ENCODE peak calls at places on chromosomes 13 and 19, in six cellular contexts. D is IMR-90, P is mesenchymal stem cell, X is H1, M is neuronal stem cell, I is trophoblast cell. T is an unnamed sample.
A peak's percentile ranks its signal among the peaks of the same experiment; 100 is the strongest.

GRCh38 chr19:49570138-49570856 is 10.1 kb downstream of the NOSIP start:
- DNase-seq in P (peak; percentile 87), X (no peak), I (peak; percentile 72), D (peak; percentile 84), M (peak; percentile 87), T (peak; percentile 73)

GRCh38 chr13:30108913-30109237 is 198.5 kb downstream of the KATNAL1 start:
- DNase-seq in P (no peak), D (no peak), M (no peak), X (no peak), I (peak; percentile 93), T (no peak)

GRCh38 chr13:25848822-25849740 is 202.7 kb downstream of the SHISA2 start:
- DNase-seq in P (no peak), M (no peak), I (no peak), D (no peak), X (no peak), T (no peak)

GRCh38 chr19:38196948-38197656 is 26.9 kb downstream of the DPF1 start:
- DNase-seq in D (no peak), X (no peak), P (no peak), M (no peak), I (no peak), T (peak; percentile 22)

GRCh38 chr19:35265126-35265995 is 3.4 kb upstream of the USF2 start:
- DNase-seq in D (no peak), I (no peak), M (no peak), X (no peak), P (no peak), T (peak; percentile 22)

GRCh38 chr19:50312967-50313811 is 16.0 kb downstream of the KCNC3 start:
- DNase-seq in M (no peak), D (no peak), X (no peak), P (no peak), I (no peak), T (no peak)

GRCh38 chr13:41751277-41751676 is 209.6 kb downstream of the VWA8 start:
- DNase-seq in M (no peak), D (peak; percentile 63), I (no peak), P (peak; percentile 68), X (no peak), T (no peak)

GRCh38 chr19:16088351-16088984 is 12.2 kb downstream of the TPM4 start:
- DNase-seq in D (no peak), M (no peak), I (no peak), P (no peak), X (no peak), T (no peak)

GRCh38 chr13:22018297-22019210 is 347.7 kb downstream of the FGF9 start:
- DNase-seq in P (no peak), M (no peak), X (no peak), I (peak; percentile 76), D (no peak), T (no peak)

GRCh38 chr19:43797118-43797517 is 5.1 kb downstream of the LYPD5 start:
- DNase-seq in D (no peak), X (no peak), M (no peak), I (no peak), P (no peak), T (no peak)

GRCh38 chr13:30895773-30896172 is 10.3 kb upstream of the MEDAG start:
- DNase-seq in M (no peak), P (peak; percentile 88), D (peak; percentile 92), X (no peak), I (peak; percentile 63), T (no peak)

GRCh38 chr13:25727250-25727649 is 324.6 kb downstream of the SHISA2 start:
- DNase-seq in P (no peak), I (no peak), X (no peak), D (no peak), M (no peak), T (no peak)

GRCh38 chr19:35555301-35556005 is 8.0 kb downstream of the ATP4A start:
- DNase-seq in I (no peak), X (no peak), P (peak; percentile 24), D (peak; percentile 35), M (peak; percentile 21), T (peak; percentile 74)

GRCh38 chr13:89880201-89880600 is 1467.3 kb upstream of the MIR17HG start:
- DNase-seq in I (no peak), X (no peak), D (no peak), P (no peak), M (no peak), T (no peak)

GRCh38 chr13:55654243-55654642 is 1486.5 kb upstream of the PRR20A start:
- DNase-seq in P (no peak), M (no peak), I (no peak), D (no peak), X (no peak), T (no peak)

GRCh38 chr19:38233740-38234251 is 9.8 kb upstream of the DPF1 start:
- DNase-seq in M (peak; percentile 83), P (peak; percentile 68), I (peak; percentile 65), X (no peak), D (peak; percentile 59), T (peak; percentile 85)

GRCh38 chr19:34366670-34367423 is 1.9 kb downstream of the GPI start:
- DNase-seq in P (peak; percentile 26), X (no peak), M (no peak), I (no peak), D (peak; percentile 74), T (no peak)

GRCh38 chr13:73704587-73704986 is 429.6 kb downstream of the KLF12 start:
- DNase-seq in X (no peak), D (no peak), I (no peak), M (no peak), P (no peak), T (no peak)

GRCh38 chr13:33026489-33027152 is 10.4 kb downstream of the KL start:
- DNase-seq in I (no peak), D (no peak), P (no peak), M (no peak), X (no peak), T (no peak)

GRCh38 chr19:39136225-39136940 is 10.8 kb downstream of the PAK4 start:
- DNase-seq in P (no peak), D (no peak), X (no peak), I (peak; percentile 94), M (no peak), T (no peak)

DNA sequence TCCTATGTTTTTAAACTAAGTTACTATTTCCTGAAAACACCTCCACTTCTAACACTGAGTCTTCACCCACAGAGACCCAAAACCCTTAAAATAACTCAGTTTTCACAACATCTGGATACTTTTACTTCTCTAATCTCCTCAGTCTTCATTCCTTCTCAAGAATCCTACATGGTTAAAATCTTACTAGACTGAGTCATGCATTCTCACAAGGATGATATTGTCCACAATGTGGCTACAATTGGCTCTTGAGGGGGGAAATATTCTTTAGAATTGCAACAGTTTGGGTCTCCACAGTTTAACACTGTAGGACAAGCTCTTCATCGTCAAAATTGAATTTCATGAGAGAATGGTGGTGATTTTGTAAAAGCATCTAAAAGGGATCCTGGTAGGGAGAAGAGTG is 397.1 kb downstream of the SLITRK5 start:
- DNase-seq in I (no peak), D (peak; percentile 0), X (no peak), P (peak; percentile 23), M (no peak), T (no peak)
- H3K14ac ChIP-seq in I (no peak overlapping the region), D (no peak overlapping the region), X (no peak overlapping the region), P (no peak overlapping the region), M (no peak overlapping the region), T (no peak overlapping the region)

GRCh38 chr19:18007939-18008673 is at the start of gene ARRDC2:
- DNase-seq in D (peak; percentile 87), P (peak; percentile 91), X (peak; percentile 71), M (peak; percentile 88), I (peak; percentile 84), T (peak; percentile 93)

GRCh38 chr19:18007605-18007938 is 398 bp upstream of the ARRDC2 start:
- DNase-seq in P (no peak), I (peak; percentile 40), X (no peak), D (no peak), M (no peak), T (no peak)

GRCh38 chr19:18008814-18009213 is 844 bp downstream of the ARRDC2 start:
- DNase-seq in P (no peak), M (no peak), X (no peak), I (no peak), D (no peak), T (no peak)

GRCh38 chr19:18010149-18010548 is 2.2 kb downstream of the ARRDC2 start:
- DNase-seq in I (no peak), D (no peak), X (no peak), P (no peak), M (no peak), T (no peak)

DNA sequence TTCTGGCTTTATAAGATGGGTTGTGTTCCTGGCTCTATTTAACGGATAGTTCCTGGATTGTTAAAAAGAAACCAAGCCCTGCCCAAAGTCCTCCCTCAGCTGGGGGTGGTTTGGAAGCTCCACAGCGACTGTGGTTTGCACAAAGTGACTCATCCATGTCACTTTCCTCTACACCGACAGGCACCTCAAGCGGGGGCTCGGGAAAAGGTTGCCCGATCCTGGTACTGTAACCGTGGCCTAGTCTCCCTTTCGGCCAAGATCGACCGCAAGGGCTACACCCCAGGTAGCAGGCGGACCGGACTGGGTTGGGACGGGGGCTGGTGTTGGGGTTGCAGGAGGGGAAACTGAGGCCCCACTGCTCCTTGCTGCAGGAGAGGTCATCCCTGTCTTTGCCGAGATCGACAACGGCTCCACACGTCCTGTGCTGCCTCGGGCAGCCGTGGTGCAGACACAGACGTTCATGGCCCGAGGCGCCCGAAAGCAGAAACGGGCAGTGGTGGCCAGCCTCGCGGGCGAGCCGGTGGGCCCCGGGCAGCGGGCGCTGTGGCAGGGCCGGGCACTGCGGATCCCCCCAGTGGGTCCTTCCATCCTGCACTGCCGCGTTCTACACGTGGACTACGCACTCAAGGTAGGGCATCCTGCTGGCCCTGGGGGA is 1.6 kb downstream of the ARRDC2 start:
- DNase-seq in I (no peak), M (no peak), P (peak; percentile 31), X (no peak), D (peak; percentile 17), T (no peak)
- H2BK120ac ChIP-seq in I (no peak overlapping the region), M (no peak overlapping the region), P (no peak overlapping the region), X (no peak overlapping the region), D (no peak overlapping the region), T (no peak overlapping the region)

DNA sequence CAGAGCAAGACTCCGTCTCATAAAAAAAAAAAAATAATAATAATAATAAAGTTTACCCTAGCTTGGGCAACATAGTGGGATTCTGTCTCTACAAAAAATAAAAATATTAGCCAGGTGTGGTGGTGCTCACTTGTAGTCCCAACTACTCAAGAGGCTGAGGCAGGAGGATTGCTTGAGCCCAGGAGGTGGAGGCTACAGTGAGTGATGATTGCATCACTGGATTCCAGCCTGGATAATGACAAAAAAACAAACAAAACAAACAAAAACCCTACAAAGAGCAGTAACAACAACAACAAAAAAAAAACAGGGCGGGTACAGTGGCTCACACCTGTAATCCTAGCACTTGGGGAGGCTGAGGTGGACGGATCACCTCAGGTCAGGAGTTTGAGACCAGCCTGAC is 45.2 kb downstream of the ZNF331 start:
- DNase-seq in X (no peak), D (no peak), P (no peak), I (no peak), M (no peak), T (no peak)
- H3K14ac ChIP-seq in X (no peak overlapping the region), D (no peak overlapping the region), P (no peak overlapping the region), I (no peak overlapping the region), M (no peak overlapping the region), T (no peak overlapping the region)

GRCh38 chr13:28753946-28754345 is 35.2 kb upstream of the SLC46A3 start:
- DNase-seq in X (no peak), D (no peak), M (no peak), P (no peak), I (peak; percentile 21), T (no peak)
- H2BK120ac ChIP-seq in X (no peak overlapping the region), D (peak overlapping the region; percentile 97), M (no peak overlapping the region), P (peak overlapping the region; percentile 87), I (peak overlapping the region; percentile 94), T (no peak overlapping the region)